ENCODE peak calls at places on chromosomes 12 and 14, in five cellular contexts. One of them, this sample, is unnamed.

GRCh38 chr14:72904840-72905561 is 11.1 kb upstream of the DPF3 start:
- DNase-seq in MG63: no peak
- DNase-seq in cardiac fibroblast: peak
- DNase-seq in heart right ventricle: peak
- DNase-seq in left lung: no peak
- DNase-seq in this sample: no peak

GRCh38 chr14:20662968-20663731 is 21.2 kb upstream of the RNASE4 start:
- DNase-seq in MG63: peak
- DNase-seq in cardiac fibroblast: peak
- DNase-seq in heart right ventricle: peak
- DNase-seq in left lung: peak
- DNase-seq in this sample: no peak

GRCh38 chr14:50030049-50030448 is 86.3 kb downstream of the VCPKMT start:
- DNase-seq in MG63: no peak
- DNase-seq in cardiac fibroblast: no peak
- DNase-seq in heart right ventricle: no peak
- DNase-seq in left lung: no peak
- DNase-seq in this sample: no peak

GRCh38 chr12:52604859-52605258 is 3.6 kb upstream of the KRT72 start:
- DNase-seq in MG63: no peak
- DNase-seq in cardiac fibroblast: no peak
- DNase-seq in heart right ventricle: no peak
- DNase-seq in left lung: no peak
- DNase-seq in this sample: no peak

GRCh38 chr12:45342171-45342570 is 126.3 kb downstream of the ANO6 start:
- DNase-seq in MG63: no peak
- DNase-seq in cardiac fibroblast: no peak
- DNase-seq in heart right ventricle: no peak
- DNase-seq in left lung: no peak
- DNase-seq in this sample: no peak

GRCh38 chr12:87160848-87161601 is 868.2 kb downstream of the C12orf50 start:
- DNase-seq in MG63: no peak
- DNase-seq in cardiac fibroblast: no peak
- DNase-seq in heart right ventricle: no peak
- DNase-seq in left lung: no peak
- DNase-seq in this sample: no peak

GRCh38 chr14:97218713-97219355 is 421.7 kb downstream of the VRK1 start:
- DNase-seq in MG63: peak
- DNase-seq in cardiac fibroblast: no peak
- DNase-seq in heart right ventricle: no peak
- DNase-seq in left lung: no peak
- DNase-seq in this sample: no peak

GRCh38 chr12:49609059-49609874 is 3.8 kb upstream of the FAM186B start:
- DNase-seq in MG63: no peak
- DNase-seq in cardiac fibroblast: no peak
- DNase-seq in heart right ventricle: no peak
- DNase-seq in left lung: peak
- DNase-seq in this sample: no peak

GRCh38 chr12:130977759-130978127 is 24.0 kb downstream of the ADGRD1 start:
- DNase-seq in MG63: no peak
- DNase-seq in cardiac fibroblast: no peak
- DNase-seq in heart right ventricle: no peak
- DNase-seq in left lung: no peak
- DNase-seq in this sample: no peak

GRCh38 chr12:11607313-11608081 is 42.0 kb upstream of the ETV6 start:
- DNase-seq in MG63: no peak
- DNase-seq in cardiac fibroblast: peak
- DNase-seq in heart right ventricle: no peak
- DNase-seq in left lung: no peak
- DNase-seq in this sample: peak

GRCh38 chr12:47821346-47821706 is 1.6 kb upstream of the HDAC7 start:
- DNase-seq in MG63: peak
- DNase-seq in cardiac fibroblast: peak
- DNase-seq in heart right ventricle: no peak
- DNase-seq in left lung: no peak
- DNase-seq in this sample: no peak

GRCh38 chr12:71945883-71946282 is 7.2 kb downstream of the TPH2 start:
- DNase-seq in MG63: no peak
- DNase-seq in cardiac fibroblast: no peak
- DNase-seq in heart right ventricle: no peak
- DNase-seq in left lung: no peak
- DNase-seq in this sample: no peak

GRCh38 chr14:35492569-35493014 is 41.4 kb upstream of the INSM2 start:
- DNase-seq in MG63: no peak
- DNase-seq in cardiac fibroblast: no peak
- DNase-seq in heart right ventricle: no peak
- DNase-seq in left lung: no peak
- DNase-seq in this sample: no peak

GRCh38 chr12:6946033-6946919 is 2.5 kb downstream of the C12orf57 start:
- DNase-seq in MG63: no peak
- DNase-seq in cardiac fibroblast: no peak
- DNase-seq in heart right ventricle: no peak
- DNase-seq in left lung: peak
- DNase-seq in this sample: no peak

GRCh38 chr14:81209187-81209836 is 11.4 kb downstream of the GTF2A1 start:
- DNase-seq in MG63: no peak
- DNase-seq in cardiac fibroblast: no peak
- DNase-seq in heart right ventricle: no peak
- DNase-seq in left lung: no peak
- DNase-seq in this sample: no peak

GRCh38 chr12:121581681-121582439 is 1.0 kb upstream of the KDM2B start:
- DNase-seq in MG63: peak
- DNase-seq in cardiac fibroblast: peak
- DNase-seq in heart right ventricle: no peak
- DNase-seq in left lung: no peak
- DNase-seq in this sample: no peak

GRCh38 chr14:75430526-75430925 is 2.7 kb downstream of the JDP2 start:
- DNase-seq in MG63: peak
- DNase-seq in cardiac fibroblast: peak
- DNase-seq in heart right ventricle: peak
- DNase-seq in left lung: no peak
- DNase-seq in this sample: no peak

GRCh38 chr14:28773917-28774691 is 7.5 kb downstream of the FOXG1 start:
- DNase-seq in MG63: peak
- DNase-seq in cardiac fibroblast: peak
- DNase-seq in heart right ventricle: no peak
- DNase-seq in left lung: no peak
- DNase-seq in this sample: peak